ENCODE peak calls at places on chromosome 17, in five cellular contexts. D is heart right ventricle, W is activated T-helper 1 cell treated with Interleukin-2 at 50 U/mL for 16 hours, U is Panc1, J is pancreas. E is an unnamed sample.

GRCh38 chr17:324151-324571 is 28.4 kb downstream of the RPH3AL start:
- DNase-seq in U (no peak), D (no peak), W (no peak), J (peak; percentile 47), E (peak; percentile 14)

GRCh38 chr17:33732116-33732515 is 439.0 kb upstream of the ASIC2 start:
- DNase-seq in J (no peak), D (no peak), U (no peak), W (no peak), E (no peak)

GRCh38 chr17:43169561-43170139 is 1.4 kb upstream of the NBR1 start:
- DNase-seq in D (peak; percentile 18), W (no peak), J (no peak), U (no peak), E (peak; percentile 71)

GRCh38 chr17:80660527-80661198 is 116.0 kb downstream of the RPTOR start:
- DNase-seq in W (no peak), D (no peak), U (no peak), J (no peak), E (no peak)

GRCh38 chr17:55584055-55584685 is 72.9 kb upstream of the SMIM36 start:
- DNase-seq in U (no peak), D (no peak), J (no peak), W (no peak), E (no peak)

GRCh38 chr17:39738568-39738901 is 797 bp downstream of the GRB7 start:
- DNase-seq in U (no peak), W (no peak), J (peak; percentile 75), D (no peak), E (no peak)

GRCh38 chr17:33976816-33977215 is 278.3 kb upstream of the CCL2 start:
- DNase-seq in U (no peak), D (no peak), J (no peak), W (no peak), E (no peak)

GRCh38 chr17:20207295-20207985 is 198.3 kb downstream of the SPECC1 start:
- DNase-seq in U (no peak), D (no peak), J (no peak), W (no peak), E (no peak)

GRCh38 chr17:42101513-42102292 is 3.4 kb upstream of the ZNF385C start:
- DNase-seq in U (no peak), D (peak; percentile 85), W (peak; percentile 32), J (peak; percentile 93), E (peak; percentile 67)

GRCh38 chr17:77697480-77698400 is 260.8 kb upstream of the TNRC6C start:
- DNase-seq in D (no peak), U (no peak), J (no peak), W (no peak), E (peak; percentile 55)